ENCODE peak calls at places on chromosomes 5 and 9, in seven cellular contexts. One of them, this sample, is unnamed.

GRCh38 chr9:17134843-17135577 is at the start of gene CNTLN:
- DNase-seq in HAP-1: peak; percentile 87
- DNase-seq in naive thymus-derived CD8-positive, alpha-beta T cell: peak; percentile 19
- DNase-seq in NCI-H1105 treated with DMSO at 0.1 percent for 48 hours: peak; percentile 91
- DNase-seq in GM10248: peak; percentile 80
- DNase-seq in NCI-H510A treated with DMSO at 0.1 percent for 48 hours: peak; percentile 77
- DNase-seq in GM12865: peak; percentile 72
- DNase-seq in this sample: no peak

GRCh38 chr5:93602261-93603149 is 19.5 kb downstream of the NR2F1 start:
- DNase-seq in NCI-H510A treated with DMSO at 0.1 percent for 48 hours: no peak
- DNase-seq in GM12865: no peak
- DNase-seq in GM10248: no peak
- DNase-seq in HAP-1: no peak
- DNase-seq in NCI-H1105 treated with DMSO at 0.1 percent for 48 hours: peak; percentile 70
- DNase-seq in naive thymus-derived CD8-positive, alpha-beta T cell: no peak
- DNase-seq in this sample: no peak

GRCh38 chr5:170795154-170795553 is 11.6 kb downstream of the GABRP start:
- DNase-seq in NCI-H1105 treated with DMSO at 0.1 percent for 48 hours: no peak
- DNase-seq in GM12865: no peak
- DNase-seq in HAP-1: no peak
- DNase-seq in NCI-H510A treated with DMSO at 0.1 percent for 48 hours: no peak
- DNase-seq in naive thymus-derived CD8-positive, alpha-beta T cell: no peak
- DNase-seq in GM10248: no peak
- DNase-seq in this sample: no peak

GRCh38 chr9:134759001-134759607 is 117.5 kb downstream of the COL5A1 start:
- DNase-seq in HAP-1: no peak
- DNase-seq in GM12865: no peak
- DNase-seq in GM10248: no peak
- DNase-seq in NCI-H510A treated with DMSO at 0.1 percent for 48 hours: no peak
- DNase-seq in NCI-H1105 treated with DMSO at 0.1 percent for 48 hours: no peak
- DNase-seq in naive thymus-derived CD8-positive, alpha-beta T cell: no peak
- DNase-seq in this sample: no peak

GRCh38 chr5:4255441-4255840 is 659.8 kb downstream of the IRX1 start:
- DNase-seq in GM12865: no peak
- DNase-seq in NCI-H1105 treated with DMSO at 0.1 percent for 48 hours: no peak
- DNase-seq in GM10248: no peak
- DNase-seq in NCI-H510A treated with DMSO at 0.1 percent for 48 hours: no peak
- DNase-seq in HAP-1: no peak
- DNase-seq in naive thymus-derived CD8-positive, alpha-beta T cell: no peak
- DNase-seq in this sample: no peak

GRCh38 chr9:89675403-89675771 is 70.6 kb downstream of the GADD45G start:
- DNase-seq in NCI-H1105 treated with DMSO at 0.1 percent for 48 hours: no peak
- DNase-seq in GM12865: no peak
- DNase-seq in HAP-1: no peak
- DNase-seq in naive thymus-derived CD8-positive, alpha-beta T cell: no peak
- DNase-seq in GM10248: no peak
- DNase-seq in NCI-H510A treated with DMSO at 0.1 percent for 48 hours: no peak
- DNase-seq in this sample: no peak

GRCh38 chr5:172165465-172165864 is 22.6 kb downstream of the STK10 start:
- DNase-seq in GM12865: peak; percentile 42
- DNase-seq in NCI-H1105 treated with DMSO at 0.1 percent for 48 hours: no peak
- DNase-seq in HAP-1: no peak
- DNase-seq in NCI-H510A treated with DMSO at 0.1 percent for 48 hours: no peak
- DNase-seq in GM10248: no peak
- DNase-seq in naive thymus-derived CD8-positive, alpha-beta T cell: no peak
- DNase-seq in this sample: no peak

GRCh38 chr5:137753227-137753985 is 757 bp downstream of the HNRNPA0 start:
- DNase-seq in naive thymus-derived CD8-positive, alpha-beta T cell: peak; percentile 13
- DNase-seq in NCI-H510A treated with DMSO at 0.1 percent for 48 hours: no peak
- DNase-seq in HAP-1: no peak
- DNase-seq in NCI-H1105 treated with DMSO at 0.1 percent for 48 hours: no peak
- DNase-seq in GM10248: peak; percentile 37
- DNase-seq in GM12865: peak; percentile 45
- DNase-seq in this sample: peak; percentile 35

GRCh38 chr5:171999877-172000276 is 6.6 kb downstream of the FBXW11 start:
- DNase-seq in GM10248: peak; percentile 31
- DNase-seq in HAP-1: no peak
- DNase-seq in GM12865: peak; percentile 54
- DNase-seq in NCI-H1105 treated with DMSO at 0.1 percent for 48 hours: no peak
- DNase-seq in naive thymus-derived CD8-positive, alpha-beta T cell: no peak
- DNase-seq in NCI-H510A treated with DMSO at 0.1 percent for 48 hours: no peak
- DNase-seq in this sample: no peak

GRCh38 chr9:10614201-10614870 is 1.5 kb upstream of the PTPRD start:
- DNase-seq in NCI-H510A treated with DMSO at 0.1 percent for 48 hours: no peak
- DNase-seq in naive thymus-derived CD8-positive, alpha-beta T cell: no peak
- DNase-seq in GM12865: no peak
- DNase-seq in NCI-H1105 treated with DMSO at 0.1 percent for 48 hours: no peak
- DNase-seq in HAP-1: no peak
- DNase-seq in GM10248: no peak
- DNase-seq in this sample: no peak

GRCh38 chr9:35680331-35681105 is 6.8 kb downstream of the CA9 start:
- DNase-seq in HAP-1: no peak
- DNase-seq in GM10248: peak; percentile 59
- DNase-seq in NCI-H1105 treated with DMSO at 0.1 percent for 48 hours: no peak
- DNase-seq in naive thymus-derived CD8-positive, alpha-beta T cell: no peak
- DNase-seq in GM12865: peak; percentile 77
- DNase-seq in NCI-H510A treated with DMSO at 0.1 percent for 48 hours: no peak
- DNase-seq in this sample: no peak

GRCh38 chr9:97980918-97981827 is 2.0 kb upstream of the ANP32B start:
- DNase-seq in GM12865: no peak
- DNase-seq in NCI-H1105 treated with DMSO at 0.1 percent for 48 hours: no peak
- DNase-seq in naive thymus-derived CD8-positive, alpha-beta T cell: no peak
- DNase-seq in HAP-1: peak; percentile 82
- DNase-seq in GM10248: no peak
- DNase-seq in NCI-H510A treated with DMSO at 0.1 percent for 48 hours: no peak
- DNase-seq in this sample: no peak

GRCh38 chr9:89009049-89009840 is 18.0 kb downstream of the S1PR3 start:
- DNase-seq in NCI-H1105 treated with DMSO at 0.1 percent for 48 hours: no peak
- DNase-seq in NCI-H510A treated with DMSO at 0.1 percent for 48 hours: no peak
- DNase-seq in GM10248: no peak
- DNase-seq in GM12865: no peak
- DNase-seq in naive thymus-derived CD8-positive, alpha-beta T cell: no peak
- DNase-seq in HAP-1: no peak
- DNase-seq in this sample: no peak

GRCh38 chr9:132879443-132880310 is 979 bp downstream of the SPACA9 start:
- DNase-seq in HAP-1: no peak
- DNase-seq in GM12865: no peak
- DNase-seq in naive thymus-derived CD8-positive, alpha-beta T cell: no peak
- DNase-seq in GM10248: peak; percentile 13
- DNase-seq in NCI-H510A treated with DMSO at 0.1 percent for 48 hours: no peak
- DNase-seq in NCI-H1105 treated with DMSO at 0.1 percent for 48 hours: no peak
- DNase-seq in this sample: no peak

GRCh38 chr9:7879551-7880245 is 80.1 kb upstream of the DMAC1 start:
- DNase-seq in NCI-H1105 treated with DMSO at 0.1 percent for 48 hours: no peak
- DNase-seq in GM12865: peak; percentile 1
- DNase-seq in naive thymus-derived CD8-positive, alpha-beta T cell: peak; percentile 2
- DNase-seq in HAP-1: no peak
- DNase-seq in GM10248: no peak
- DNase-seq in NCI-H510A treated with DMSO at 0.1 percent for 48 hours: no peak
- DNase-seq in this sample: peak; percentile 34

GRCh38 chr5:72290356-72291133 is 29.5 kb downstream of the MRPS27 start:
- DNase-seq in HAP-1: no peak
- DNase-seq in GM12865: no peak
- DNase-seq in naive thymus-derived CD8-positive, alpha-beta T cell: no peak
- DNase-seq in NCI-H1105 treated with DMSO at 0.1 percent for 48 hours: no peak
- DNase-seq in NCI-H510A treated with DMSO at 0.1 percent for 48 hours: no peak
- DNase-seq in GM10248: no peak
- DNase-seq in this sample: no peak

GRCh38 chr5:31236339-31236738 is 42.9 kb downstream of the CDH6 start:
- DNase-seq in NCI-H510A treated with DMSO at 0.1 percent for 48 hours: no peak
- DNase-seq in naive thymus-derived CD8-positive, alpha-beta T cell: no peak
- DNase-seq in NCI-H1105 treated with DMSO at 0.1 percent for 48 hours: no peak
- DNase-seq in GM10248: no peak
- DNase-seq in HAP-1: no peak
- DNase-seq in GM12865: no peak
- DNase-seq in this sample: no peak

GRCh38 chr5:131413605-131414559 is 150.0 kb downstream of the CDC42SE2 start:
- DNase-seq in HAP-1: no peak
- DNase-seq in naive thymus-derived CD8-positive, alpha-beta T cell: no peak
- DNase-seq in NCI-H1105 treated with DMSO at 0.1 percent for 48 hours: no peak
- DNase-seq in GM10248: peak; percentile 42
- DNase-seq in GM12865: peak; percentile 78
- DNase-seq in NCI-H510A treated with DMSO at 0.1 percent for 48 hours: no peak
- DNase-seq in this sample: peak; percentile 6

GRCh38 chr5:180860273-180860886 is 696 bp downstream of the ZFP62 start:
- DNase-seq in GM12865: peak; percentile 88
- DNase-seq in naive thymus-derived CD8-positive, alpha-beta T cell: peak; percentile 33
- DNase-seq in HAP-1: peak; percentile 32
- DNase-seq in NCI-H510A treated with DMSO at 0.1 percent for 48 hours: peak; percentile 30
- DNase-seq in NCI-H1105 treated with DMSO at 0.1 percent for 48 hours: peak; percentile 51
- DNase-seq in GM10248: peak; percentile 76
- DNase-seq in this sample: no peak

GRCh38 chr5:43336159-43336558 is 22.9 kb upstream of the HMGCS1 start:
- DNase-seq in NCI-H1105 treated with DMSO at 0.1 percent for 48 hours: no peak
- DNase-seq in HAP-1: no peak
- DNase-seq in NCI-H510A treated with DMSO at 0.1 percent for 48 hours: no peak
- DNase-seq in GM12865: peak; percentile 33
- DNase-seq in naive thymus-derived CD8-positive, alpha-beta T cell: no peak
- DNase-seq in GM10248: no peak
- DNase-seq in this sample: no peak

GRCh38 chr9:470795-471194 is 256.1 kb downstream of the DOCK8 start:
- DNase-seq in GM10248: no peak
- DNase-seq in GM12865: no peak
- DNase-seq in NCI-H510A treated with DMSO at 0.1 percent for 48 hours: no peak
- DNase-seq in HAP-1: no peak
- DNase-seq in naive thymus-derived CD8-positive, alpha-beta T cell: no peak
- DNase-seq in NCI-H1105 treated with DMSO at 0.1 percent for 48 hours: peak; percentile 56
- DNase-seq in this sample: no peak

GRCh38 chr5:171342362-171343111 is 33.5 kb downstream of the TLX3 start:
- DNase-seq in HAP-1: peak; percentile 71
- DNase-seq in naive thymus-derived CD8-positive, alpha-beta T cell: peak; percentile 19
- DNase-seq in NCI-H1105 treated with DMSO at 0.1 percent for 48 hours: peak; percentile 21
- DNase-seq in NCI-H510A treated with DMSO at 0.1 percent for 48 hours: peak; percentile 26
- DNase-seq in GM12865: peak; percentile 65
- DNase-seq in GM10248: peak; percentile 59
- DNase-seq in this sample: peak; percentile 29

GRCh38 chr9:123164285-123164684 is 104.1 kb downstream of the STRBP start:
- DNase-seq in naive thymus-derived CD8-positive, alpha-beta T cell: no peak
- DNase-seq in HAP-1: no peak
- DNase-seq in GM10248: peak; percentile 13
- DNase-seq in GM12865: peak; percentile 49
- DNase-seq in NCI-H1105 treated with DMSO at 0.1 percent for 48 hours: no peak
- DNase-seq in NCI-H510A treated with DMSO at 0.1 percent for 48 hours: no peak
- DNase-seq in this sample: no peak

GRCh38 chr9:20744046-20744630 is 60.1 kb downstream of the FOCAD start:
- DNase-seq in GM12865: no peak
- DNase-seq in GM10248: no peak
- DNase-seq in NCI-H1105 treated with DMSO at 0.1 percent for 48 hours: no peak
- DNase-seq in NCI-H510A treated with DMSO at 0.1 percent for 48 hours: no peak
- DNase-seq in naive thymus-derived CD8-positive, alpha-beta T cell: no peak
- DNase-seq in HAP-1: peak; percentile 97
- DNase-seq in this sample: no peak

GRCh38 chr5:100904259-100904822 is 1.3 kb upstream of the ST8SIA4 start:
- DNase-seq in GM10248: peak; percentile 28
- DNase-seq in GM12865: peak; percentile 86
- DNase-seq in naive thymus-derived CD8-positive, alpha-beta T cell: peak; percentile 26
- DNase-seq in NCI-H1105 treated with DMSO at 0.1 percent for 48 hours: no peak
- DNase-seq in HAP-1: no peak
- DNase-seq in NCI-H510A treated with DMSO at 0.1 percent for 48 hours: peak; percentile 40
- DNase-seq in this sample: peak; percentile 43

GRCh38 chr9:112921549-112921948 is 30.9 kb upstream of the SLC46A2 start:
- DNase-seq in GM10248: no peak
- DNase-seq in GM12865: peak; percentile 60
- DNase-seq in HAP-1: peak; percentile 13
- DNase-seq in naive thymus-derived CD8-positive, alpha-beta T cell: no peak
- DNase-seq in NCI-H510A treated with DMSO at 0.1 percent for 48 hours: peak; percentile 11
- DNase-seq in NCI-H1105 treated with DMSO at 0.1 percent for 48 hours: no peak
- DNase-seq in this sample: no peak

GRCh38 chr9:89794918-89795317 is 190.1 kb downstream of the GADD45G start:
- DNase-seq in NCI-H1105 treated with DMSO at 0.1 percent for 48 hours: no peak
- DNase-seq in GM10248: no peak
- DNase-seq in NCI-H510A treated with DMSO at 0.1 percent for 48 hours: no peak
- DNase-seq in naive thymus-derived CD8-positive, alpha-beta T cell: no peak
- DNase-seq in GM12865: no peak
- DNase-seq in HAP-1: no peak
- DNase-seq in this sample: no peak

GRCh38 chr5:89695371-89695770 is 714.2 kb downstream of the CETN3 start:
- DNase-seq in NCI-H510A treated with DMSO at 0.1 percent for 48 hours: no peak
- DNase-seq in naive thymus-derived CD8-positive, alpha-beta T cell: no peak
- DNase-seq in NCI-H1105 treated with DMSO at 0.1 percent for 48 hours: no peak
- DNase-seq in HAP-1: no peak
- DNase-seq in GM10248: no peak
- DNase-seq in GM12865: no peak
- DNase-seq in this sample: no peak

GRCh38 chr5:114176356-114176755 is 185.5 kb upstream of the KCNN2 start:
- DNase-seq in GM10248: no peak
- DNase-seq in naive thymus-derived CD8-positive, alpha-beta T cell: no peak
- DNase-seq in GM12865: no peak
- DNase-seq in NCI-H1105 treated with DMSO at 0.1 percent for 48 hours: no peak
- DNase-seq in HAP-1: no peak
- DNase-seq in NCI-H510A treated with DMSO at 0.1 percent for 48 hours: no peak
- DNase-seq in this sample: no peak

GRCh38 chr5:39714036-39714698 is 289.4 kb upstream of the DAB2 start:
- DNase-seq in HAP-1: peak; percentile 58
- DNase-seq in GM10248: peak; percentile 13
- DNase-seq in naive thymus-derived CD8-positive, alpha-beta T cell: peak; percentile 23
- DNase-seq in NCI-H510A treated with DMSO at 0.1 percent for 48 hours: peak; percentile 7
- DNase-seq in GM12865: peak; percentile 44
- DNase-seq in NCI-H1105 treated with DMSO at 0.1 percent for 48 hours: peak; percentile 16
- DNase-seq in this sample: peak; percentile 27

GRCh38 chr9:114348261-114348905 is 18.7 kb downstream of the ORM2 start:
- DNase-seq in NCI-H510A treated with DMSO at 0.1 percent for 48 hours: no peak
- DNase-seq in GM10248: no peak
- DNase-seq in GM12865: no peak
- DNase-seq in HAP-1: no peak
- DNase-seq in NCI-H1105 treated with DMSO at 0.1 percent for 48 hours: no peak
- DNase-seq in naive thymus-derived CD8-positive, alpha-beta T cell: no peak
- DNase-seq in this sample: no peak

GRCh38 chr5:133250527-133250926 is 198.7 kb downstream of the HSPA4 start:
- DNase-seq in GM12865: no peak
- DNase-seq in HAP-1: no peak
- DNase-seq in NCI-H1105 treated with DMSO at 0.1 percent for 48 hours: no peak
- DNase-seq in naive thymus-derived CD8-positive, alpha-beta T cell: no peak
- DNase-seq in NCI-H510A treated with DMSO at 0.1 percent for 48 hours: no peak
- DNase-seq in GM10248: no peak
- DNase-seq in this sample: no peak

GRCh38 chr9:34123682-34124081 is 2.8 kb downstream of the DCAF12 start:
- DNase-seq in NCI-H1105 treated with DMSO at 0.1 percent for 48 hours: no peak
- DNase-seq in naive thymus-derived CD8-positive, alpha-beta T cell: peak; percentile 33
- DNase-seq in GM10248: peak; percentile 53
- DNase-seq in GM12865: peak; percentile 74
- DNase-seq in HAP-1: no peak
- DNase-seq in NCI-H510A treated with DMSO at 0.1 percent for 48 hours: no peak
- DNase-seq in this sample: no peak

GRCh38 chr5:149356391-149356790 is 1.5 kb upstream of the PCYOX1L start:
- DNase-seq in NCI-H1105 treated with DMSO at 0.1 percent for 48 hours: no peak
- DNase-seq in NCI-H510A treated with DMSO at 0.1 percent for 48 hours: no peak
- DNase-seq in naive thymus-derived CD8-positive, alpha-beta T cell: no peak
- DNase-seq in GM10248: no peak
- DNase-seq in GM12865: peak; percentile 14
- DNase-seq in HAP-1: no peak
- DNase-seq in this sample: no peak

GRCh38 chr9:125258832-125259534 is 2.6 kb upstream of the GAPVD1 start:
- DNase-seq in naive thymus-derived CD8-positive, alpha-beta T cell: no peak
- DNase-seq in GM10248: no peak
- DNase-seq in GM12865: no peak
- DNase-seq in NCI-H1105 treated with DMSO at 0.1 percent for 48 hours: no peak
- DNase-seq in HAP-1: no peak
- DNase-seq in NCI-H510A treated with DMSO at 0.1 percent for 48 hours: no peak
- DNase-seq in this sample: no peak